ENCODE peak calls at places on chromosomes 7 and 10, in eight cellular contexts. M is activated CD4-positive, alpha-beta T cell treated with anti-CD3 and anti-CD28 coated beads, Interleukin-2, amount 50 U/mL, for 1 hour; Z is mucosa of gallbladder; R is brain microvascular endothelial cell; D is GM13976; S is ELR; K is H4; W is neural crest cell. G is an unnamed sample.

GRCh38 chr10:35465601-35466140 is 129.4 kb downstream of the CCNY start:
- DNase-seq in M (no peak), R (no peak), D (no peak), S (no peak), Z (no peak), K (no peak), W (no peak), G (no peak)

GRCh38 chr10:101388671-101389276 is 34.8 kb downstream of the BTRC start:
- DNase-seq in K (no peak), R (no peak), S (no peak), M (no peak), Z (no peak), W (no peak), D (no peak), G (no peak)

GRCh38 chr7:45924283-45924682 is 3.2 kb upstream of the IGFBP3 start:
- DNase-seq in D (no peak), R (peak; percentile 84), K (peak; percentile 97), W (no peak), Z (no peak), M (no peak), S (peak; percentile 80), G (no peak)

GRCh38 chr7:54788664-54789063 is 29.7 kb upstream of the SEC61G start:
- DNase-seq in M (no peak), S (peak; percentile 95), D (peak; percentile 61), W (peak; percentile 14), R (peak; percentile 87), Z (peak; percentile 36), K (peak; percentile 98), G (no peak)

GRCh38 chr7:138126928-138127327 is 50.7 kb downstream of the AKR1D1 start:
- DNase-seq in R (no peak), K (no peak), W (no peak), D (no peak), S (no peak), M (no peak), Z (no peak), G (no peak)

GRCh38 chr10:79245539-79246208 is 101.6 kb upstream of the PPIF start:
- DNase-seq in M (no peak), W (no peak), R (no peak), K (no peak), S (no peak), Z (no peak), D (no peak), G (no peak)

GRCh38 chr10:4947039-4947634 is 16.1 kb upstream of the AKR1C1 start:
- DNase-seq in K (peak; percentile 29), S (peak; percentile 4), D (no peak), R (no peak), Z (no peak), M (no peak), W (no peak), G (no peak)

GRCh38 chr10:114323023-114323422 is 81.3 kb downstream of the AFAP1L2 start:
- DNase-seq in S (no peak), M (no peak), K (no peak), W (no peak), R (peak; percentile 43), Z (no peak), D (no peak), G (no peak)

GRCh38 chr7:81150951-81151361 is 232.1 kb upstream of the SEMA3C start:
- DNase-seq in M (no peak), Z (no peak), K (peak; percentile 77), D (no peak), W (no peak), R (no peak), S (peak; percentile 8), G (no peak)

GRCh38 chr7:108515636-108516035 is 10.3 kb downstream of the PNPLA8 start:
- DNase-seq in K (no peak), Z (no peak), R (no peak), W (no peak), S (no peak), M (no peak), D (no peak), G (no peak)

GRCh38 chr10:80165173-80165572 is 32.6 kb downstream of the PLAC9 start:
- DNase-seq in S (peak; percentile 72), Z (no peak), D (no peak), R (peak; percentile 67), W (no peak), M (no peak), K (no peak), G (no peak)

GRCh38 chr7:93972029-93972725 is 32.0 kb downstream of the BET1 start:
- DNase-seq in D (no peak), R (no peak), S (no peak), M (no peak), K (no peak), Z (no peak), W (no peak), G (no peak)

GRCh38 chr7:19747740-19748339 is 25.6 kb downstream of the TMEM196 start:
- DNase-seq in W (no peak), R (peak; percentile 1), K (peak; percentile 75), Z (no peak), S (peak; percentile 66), M (no peak), D (peak; percentile 60), G (no peak)